ENCODE peak calls at places on chromosomes 13 and 19, in seven cellular contexts. B is GM12878, F is HCT116, D is HepG2, Q is H1, R is K562, Z is SK-N-SH. H is an unnamed sample.

GRCh38 chr19:4012092-4012974 is 4.8 kb downstream of the PIAS4 start:
- DNase-seq in B (no peak), F (no peak), D (no peak), Q (no peak), R (no peak), Z (peak), H (no peak)

GRCh38 chr19:49133621-49134454 is 14.5 kb downstream of the PPFIA3 start:
- DNase-seq in B (no peak), F (no peak), D (no peak), Q (no peak), R (peak), Z (peak), H (no peak)

GRCh38 chr19:57465680-57466381 is 8.9 kb upstream of the VN1R1 start:
- DNase-seq in B (peak), F (peak), D (peak), Q (no peak), R (peak), Z (peak), H (peak)

GRCh38 chr13:90375851-90376250 is 971.6 kb upstream of the MIR17HG start:
- DNase-seq in B (no peak), F (no peak), D (no peak), Q (no peak), R (no peak), Z (no peak), H (no peak)

GRCh38 chr19:1651061-1651547 is 1.3 kb downstream of the TCF3 start:
- DNase-seq in B (peak), F (no peak), D (no peak), Q (no peak), R (peak), Z (peak), H (no peak)

GRCh38 chr19:48149430-48149829 is 20.7 kb downstream of the LIG1 start:
- DNase-seq in B (no peak), F (no peak), D (no peak), Q (no peak), R (no peak), Z (no peak), H (no peak)

GRCh38 chr13:40352385-40352778 is 314.1 kb downstream of the FOXO1 start:
- DNase-seq in B (no peak), F (no peak), D (no peak), Q (no peak), R (no peak), Z (no peak), H (no peak)

GRCh38 chr19:34904521-34904845 is 22.2 kb upstream of the ZNF30 start:
- DNase-seq in B (no peak), F (no peak), D (no peak), Q (no peak), R (no peak), Z (no peak), H (no peak)

GRCh38 chr19:30378701-30379100 is 6.5 kb downstream of the ZNF536 start:
- DNase-seq in B (no peak), F (no peak), D (no peak), Q (no peak), R (no peak), Z (no peak), H (no peak)

GRCh38 chr13:45016792-45017425 is 27.6 kb downstream of the GPALPP1 start:
- DNase-seq in B (no peak), F (no peak), D (no peak), Q (no peak), R (no peak), Z (no peak), H (no peak)

GRCh38 chr13:45084515-45084914 is 35.8 kb upstream of the GTF2F2 start:
- DNase-seq in B (no peak), F (no peak), D (no peak), Q (no peak), R (no peak), Z (no peak), H (no peak)

GRCh38 chr13:73303858-73304257 is 245.1 kb downstream of the KLF5 start:
- DNase-seq in B (no peak), F (no peak), D (no peak), Q (peak), R (no peak), Z (no peak), H (no peak)

DNA sequence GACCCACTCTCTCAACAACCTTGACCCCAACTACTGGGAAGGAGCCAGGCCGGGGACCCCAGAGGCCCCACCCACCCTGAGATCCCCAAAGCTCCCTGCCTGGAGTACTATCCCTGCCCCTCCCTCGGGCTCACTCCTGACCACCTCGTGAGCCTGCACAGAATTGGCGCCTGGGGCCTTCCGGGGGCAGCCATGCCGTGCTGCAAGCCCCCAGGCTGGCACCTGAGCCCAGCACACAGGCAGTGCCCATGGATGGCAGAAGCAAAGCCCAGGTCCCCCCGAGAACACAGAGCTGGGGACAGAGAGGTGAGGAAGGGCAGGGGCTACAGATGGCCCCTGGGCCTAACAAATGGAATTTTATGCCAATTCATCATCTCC is 13.9 kb downstream of the LSM4 start:
- DNase-seq in B (no peak), F (no peak), D (no peak), Q (no peak), R (no peak), Z (no peak), H (no peak)
- TF ChIP-seq JUND in B (no peak), F (no peak), D (no peak), Q (no peak), R (no peak), Z (no peak), H (no peak)

DNA sequence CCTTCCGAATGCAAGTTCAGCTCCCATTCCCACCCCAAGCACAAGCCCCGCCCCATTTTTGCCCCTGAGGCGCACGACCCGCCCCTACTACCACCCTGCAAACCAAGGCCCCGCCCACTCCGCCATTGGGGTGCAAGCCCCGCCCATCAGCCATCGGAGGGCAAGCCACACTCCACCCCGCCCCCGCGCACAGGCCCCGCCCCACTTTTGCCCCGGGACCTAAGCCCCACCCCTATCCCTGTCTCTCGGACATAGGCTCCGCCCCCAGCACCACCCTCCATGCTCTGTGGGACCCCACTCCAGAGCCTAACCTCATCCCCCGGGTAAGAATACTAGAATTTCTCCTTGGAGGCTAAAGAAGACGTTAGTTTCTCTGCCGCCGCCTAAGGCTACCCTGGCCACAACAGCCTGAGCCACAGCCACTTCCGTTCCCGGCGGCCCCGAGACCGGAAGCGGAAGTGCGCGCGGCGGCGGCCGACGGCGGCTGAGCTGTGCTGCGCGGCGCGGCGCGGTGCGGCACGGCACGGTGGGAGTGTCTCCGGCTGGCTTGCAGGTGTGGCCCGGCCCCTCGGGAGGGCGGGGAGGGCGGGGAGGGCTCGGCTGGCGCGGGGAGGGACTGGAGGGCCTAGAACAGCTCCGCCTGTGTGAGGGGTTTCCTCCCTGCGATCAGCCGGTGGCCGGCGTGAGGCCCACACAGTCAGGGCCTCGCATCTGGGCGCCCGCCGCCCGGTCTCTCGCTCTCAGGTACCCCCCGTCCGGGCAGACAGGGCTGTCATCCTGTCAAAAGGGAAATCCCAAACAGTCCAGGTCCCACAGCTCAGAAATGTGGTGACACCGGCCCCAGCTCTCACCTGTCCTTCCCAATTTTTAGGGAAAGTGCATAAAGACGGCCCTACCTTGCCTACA is at the start of gene ZNF333:
- DNase-seq in B (peak), F (peak), D (peak), Q (peak), R (peak), Z (peak), H (peak)
- TF ChIP-seq JUND in B (no peak), F (no peak), D (no peak), Q (no peak), R (no peak), Z (no peak), H (no peak)

GRCh38 chr13:31377946-31378345 is 178.2 kb downstream of the B3GLCT start:
- DNase-seq in B (no peak), F (no peak), D (no peak), Q (no peak), R (no peak), Z (no peak), H (no peak)
- TF ChIP-seq JUND in B (no peak), F (no peak), D (no peak), Q (no peak), R (no peak), Z (no peak), H (no peak)

DNA sequence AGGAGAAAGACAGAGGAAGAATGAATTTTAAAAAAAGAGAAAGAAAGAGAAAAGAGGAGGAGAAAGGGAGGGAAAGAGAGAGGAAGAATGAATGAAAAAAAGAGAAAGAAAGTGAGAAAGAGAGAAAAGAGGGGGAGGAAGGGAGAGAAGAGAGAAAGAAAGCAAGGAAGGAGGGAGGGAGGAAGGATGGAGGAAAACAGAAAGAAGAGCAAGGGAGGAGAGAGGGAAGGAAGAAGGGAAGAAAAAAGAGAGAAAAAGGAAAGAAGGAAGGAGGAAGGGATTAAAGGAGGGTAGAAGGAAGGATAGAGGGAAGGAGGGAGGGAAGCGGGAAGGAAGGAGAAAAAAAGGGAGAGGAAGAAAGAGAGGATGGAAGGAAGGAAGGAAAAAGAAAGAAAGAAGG is 122.3 kb upstream of the ZNF507 start:
- DNase-seq in B (no peak), F (no peak), D (no peak), Q (no peak), R (no peak), Z (no peak), H (no peak)
- TF ChIP-seq JUND in B (no peak), F (no peak), D (no peak), Q (no peak), R (no peak), Z (no peak), H (no peak)

DNA sequence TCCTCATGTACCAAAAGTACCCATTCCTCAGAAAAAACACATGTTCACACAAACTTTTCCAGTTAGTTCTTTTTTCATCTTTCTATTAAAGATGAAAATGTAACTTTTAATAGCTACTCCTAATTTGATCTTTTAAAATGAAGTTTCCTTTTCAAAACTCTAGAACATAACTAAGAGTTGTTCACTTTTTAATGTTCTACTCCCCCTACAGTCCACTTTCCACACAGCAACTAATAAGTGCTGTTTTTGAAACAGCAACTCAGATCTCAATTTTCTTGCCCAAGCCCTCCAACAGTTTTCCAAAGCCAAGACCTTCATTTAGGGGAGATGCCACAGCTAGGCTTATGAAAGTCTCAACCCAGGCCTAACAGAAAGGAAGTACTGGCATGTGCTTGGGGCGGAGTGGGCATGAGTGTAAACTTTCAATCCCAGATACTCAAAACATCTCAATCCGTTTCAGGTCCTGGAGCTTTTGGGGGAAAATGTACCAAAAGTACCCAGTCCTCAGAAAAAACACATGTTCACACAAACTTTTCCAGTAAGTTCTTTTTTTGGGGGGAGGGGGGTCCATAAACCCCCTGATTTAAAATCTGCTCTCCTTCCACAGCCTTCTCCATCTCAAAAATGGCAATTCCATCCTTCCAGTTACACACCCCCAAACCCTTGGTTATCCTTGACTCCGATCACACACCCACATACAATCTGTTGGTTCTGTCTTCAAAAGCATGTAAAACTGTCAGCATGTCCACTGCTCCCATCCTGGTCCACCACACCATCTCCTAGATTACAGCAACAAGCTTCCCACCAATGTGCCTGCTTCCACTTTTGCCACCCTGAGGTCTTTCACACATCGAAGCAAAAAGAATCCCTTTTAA is 2.0 kb downstream of the FBL start:
- DNase-seq in B (no peak), F (no peak), D (peak), Q (no peak), R (peak), Z (peak), H (no peak)
- TF ChIP-seq JUND in B (no peak), F (no peak), D (no peak), Q (no peak), R (no peak), Z (no peak), H (no peak)

DNA sequence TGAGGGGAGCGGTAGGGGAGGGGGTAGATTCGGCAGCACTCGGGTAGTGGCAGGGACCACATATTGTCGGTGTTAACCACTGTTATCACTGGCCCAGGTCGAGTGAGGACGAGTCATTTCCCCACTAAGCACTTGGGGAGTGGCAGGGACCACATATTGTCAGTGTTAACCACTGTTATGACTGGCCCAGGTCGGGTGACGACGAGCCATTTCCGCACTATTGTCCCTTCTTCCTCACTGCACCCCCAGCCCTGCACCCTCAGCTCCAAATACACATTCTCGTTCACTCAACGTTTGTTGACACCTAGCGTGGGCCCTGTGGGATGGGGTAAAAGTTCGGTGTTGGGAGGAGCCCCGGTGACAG is 467 bp upstream of the CLN5 start:
- DNase-seq in B (peak), F (no peak), D (no peak), Q (no peak), R (no peak), Z (no peak), H (no peak)
- TF ChIP-seq JUND in B (peak), F (no peak), D (no peak), Q (no peak), R (no peak), Z (no peak), H (no peak)

H was measured in T47D.